ENCODE peak calls at places on chromosome 9, in four cellular contexts. E is aorta, Y is psoas muscle, Q is IMR-90. L is an unnamed sample.

GRCh38 chr9:121445986-121446385 is 53.7 kb downstream of the GGTA1 start:
- DNase-seq in E (no peak), Y (no peak), Q (no peak), L (no peak)

GRCh38 chr9:131731237-131731995 is 8.5 kb downstream of the RAPGEF1 start:
- DNase-seq in E (no peak), Y (no peak), Q (peak; percentile 58), L (no peak)

GRCh38 chr9:69131682-69132081 is 42.4 kb upstream of the TJP2 start:
- DNase-seq in E (no peak), Y (peak; percentile 58), Q (peak; percentile 96), L (no peak)

GRCh38 chr9:87620727-87621322 is 105.1 kb upstream of the CTSL start:
- DNase-seq in E (no peak), Y (no peak), Q (no peak), L (no peak)

GRCh38 chr9:86500667-86501435 is 146.6 kb upstream of the TUT7 start:
- DNase-seq in E (no peak), Y (no peak), Q (peak; percentile 97), L (no peak)

GRCh38 chr9:37455884-37456647 is 9.2 kb downstream of the ZBTB5 start:
- DNase-seq in E (no peak), Y (no peak), Q (no peak), L (no peak)

GRCh38 chr9:22208846-22209585 is 199.9 kb upstream of the CDKN2B start:
- DNase-seq in E (no peak), Y (no peak), Q (no peak), L (no peak)

GRCh38 chr9:116497081-116497480 is 190.0 kb upstream of the TRIM32 start:
- DNase-seq in E (no peak), Y (no peak), Q (no peak), L (no peak)

GRCh38 chr9:8883313-8883712 is 1083.7 kb upstream of the DMAC1 start:
- DNase-seq in E (no peak), Y (no peak), Q (no peak), L (no peak)

GRCh38 chr9:98225015-98225442 is 30.4 kb downstream of the TBC1D2 start:
- DNase-seq in E (peak; percentile 50), Y (no peak), Q (no peak), L (no peak)

GRCh38 chr9:12195456-12195855 is 497.7 kb upstream of the TYRP1 start:
- DNase-seq in E (no peak), Y (no peak), Q (no peak), L (peak; percentile 2)

GRCh38 chr9:126461608-126462007 is 135.0 kb downstream of the MVB12B start:
- DNase-seq in E (no peak), Y (no peak), Q (no peak), L (no peak)

GRCh38 chr9:79799691-79800345 is 228.1 kb downstream of the TLE4 start:
- DNase-seq in E (no peak), Y (no peak), Q (no peak), L (no peak)

GRCh38 chr9:91991621-91992435 is 41.8 kb upstream of the ROR2 start:
- DNase-seq in E (no peak), Y (no peak), Q (no peak), L (no peak)

GRCh38 chr9:7186175-7186574 is 428.4 kb downstream of the KDM4C start:
- DNase-seq in E (no peak), Y (no peak), Q (peak; percentile 37), L (peak; percentile 18)

GRCh38 chr9:26744362-26744965 is 148.1 kb downstream of the CAAP1 start:
- DNase-seq in E (no peak), Y (no peak), Q (peak; percentile 38), L (peak; percentile 9)

GRCh38 chr9:132784286-132784820 is 93.7 kb downstream of the AK8 start:
- DNase-seq in E (no peak), Y (no peak), Q (no peak), L (no peak)

GRCh38 chr9:24479696-24480095 is 66.0 kb downstream of the IZUMO3 start:
- DNase-seq in E (no peak), Y (no peak), Q (no peak), L (no peak)

GRCh38 chr9:121278535-121279169 is 10.7 kb downstream of the GSN start:
- DNase-seq in E (no peak), Y (peak; percentile 73), Q (peak; percentile 99), L (peak; percentile 86)

GRCh38 chr9:98442541-98442940 is 187.1 kb upstream of the TBC1D2 start:
- DNase-seq in E (no peak), Y (no peak), Q (peak; percentile 36), L (no peak)

GRCh38 chr9:31275419-31275818 is 1109.0 kb upstream of the ACO1 start:
- DNase-seq in E (no peak), Y (no peak), Q (no peak), L (no peak)

GRCh38 chr9:29514336-29514735 is 1941.1 kb upstream of the C9orf72 start:
- DNase-seq in E (no peak), Y (peak; percentile 35), Q (no peak), L (no peak)

GRCh38 chr9:21121595-21122251 is 19.9 kb downstream of the IFNW1 start:
- DNase-seq in E (no peak), Y (no peak), Q (no peak), L (no peak)

GRCh38 chr9:104860280-104860679 is 67.7 kb downstream of the ABCA1 start:
- DNase-seq in E (no peak), Y (no peak), Q (peak; percentile 11), L (no peak)

GRCh38 chr9:479951-480350 is 265.3 kb downstream of the DOCK8 start:
- DNase-seq in E (no peak), Y (no peak), Q (no peak), L (no peak)

GRCh38 chr9:105401651-105402050 is 46.2 kb upstream of the FSD1L start:
- DNase-seq in E (no peak), Y (no peak), Q (peak; percentile 61), L (peak; percentile 22)

GRCh38 chr9:98272083-98272482 is 16.6 kb upstream of the TBC1D2 start:
- DNase-seq in E (no peak), Y (no peak), Q (no peak), L (no peak)

GRCh38 chr9:121122450-121123032 is 47.8 kb downstream of the CNTRL start:
- DNase-seq in E (no peak), Y (no peak), Q (no peak), L (peak; percentile 11)

GRCh38 chr9:117779760-117780159 is 75.6 kb downstream of the TLR4 start:
- DNase-seq in E (no peak), Y (no peak), Q (no peak), L (peak; percentile 22)

GRCh38 chr9:94166237-94167054 is 82.2 kb downstream of the PTPDC1 start:
- DNase-seq in E (peak; percentile 98), Y (peak; percentile 99), Q (peak; percentile 99), L (peak; percentile 99)
- H3K4me1 ChIP-seq in E (no peaks in the 10 kb centered on the region), Y (peaks cover 35% of the 10 kb centered on the region), Q (no peaks in the 10 kb centered on the region), L (peaks cover 32% of the 10 kb centered on the region)

DNA sequence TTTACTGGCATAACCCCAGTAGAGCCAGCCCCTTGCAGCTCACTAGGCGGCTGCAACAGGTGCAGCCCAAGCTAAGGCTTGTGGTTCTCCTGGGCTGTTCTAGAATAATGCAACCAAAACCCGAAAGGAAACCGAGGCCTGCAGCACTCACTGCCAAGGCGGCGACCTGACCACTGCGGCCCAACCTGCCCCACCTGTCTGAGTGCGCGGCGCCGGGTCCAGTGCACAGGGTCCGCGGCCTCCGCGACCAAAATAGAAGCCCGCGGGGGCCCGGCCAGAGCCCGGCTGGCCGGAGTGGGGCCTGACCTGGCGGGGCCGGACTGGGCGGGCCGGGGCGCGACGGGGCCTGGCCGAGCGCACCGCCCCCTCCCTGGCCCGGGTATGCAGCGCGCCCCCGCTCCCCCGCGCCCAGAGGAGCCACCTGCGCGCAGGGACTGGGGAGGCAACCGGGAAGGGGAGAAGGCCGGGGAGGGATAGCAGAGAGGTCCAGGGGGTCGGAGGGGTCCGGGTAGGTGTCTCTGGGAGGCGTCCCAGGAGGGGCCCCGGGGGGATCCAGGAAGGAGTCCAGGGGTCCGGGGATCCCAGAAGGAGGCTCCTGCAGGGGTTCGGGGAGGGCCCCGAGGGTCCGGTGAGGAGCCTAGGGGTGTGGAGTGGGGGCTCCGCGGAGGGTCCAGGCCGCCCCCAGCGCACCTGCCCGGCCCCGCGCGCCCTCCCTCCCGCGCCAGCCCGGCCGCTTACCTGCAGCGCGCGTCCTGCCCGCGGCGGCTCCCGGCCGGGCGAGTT is 541 bp downstream of the SEMA4D start:
- DNase-seq in E (peak; percentile 78), Y (no peak), Q (no peak), L (no peak)
- H3K4me3 ChIP-seq in E (peak overlapping the region; percentile 85), Y (peak overlapping the region; percentile 79), Q (peak overlapping the region; percentile 61), L (peak overlapping the region; percentile 76)

GRCh38 chr9:136531186-136531903 is 14.5 kb downstream of the NOTCH1 start:
- DNase-seq in E (no peak), Y (no peak), Q (no peak), L (no peak)
- H3K4me1 ChIP-seq in E (no peaks in the 10 kb centered on the region), Y (peaks cover 43% of the 10 kb centered on the region), Q (peaks cover 2% of the 10 kb centered on the region), L (peaks cover 14% of the 10 kb centered on the region)

GRCh38 chr9:127816362-127816725 is 13.7 kb downstream of the FPGS start:
- DNase-seq in E (no peak), Y (no peak), Q (no peak), L (no peak)

GRCh38 chr9:127816728-127817127 is 14.0 kb downstream of the FPGS start:
- DNase-seq in E (no peak), Y (no peak), Q (no peak), L (no peak)

GRCh38 chr9:127813739-127814226 is 11.1 kb downstream of the FPGS start:
- DNase-seq in E (no peak), Y (no peak), Q (no peak), L (no peak)

GRCh38 chr9:127814619-127815511 is 12.2 kb downstream of the FPGS start:
- DNase-seq in E (no peak), Y (no peak), Q (no peak), L (no peak)

GRCh38 chr9:127815512-127816361 is 13.1 kb downstream of the FPGS start:
- DNase-seq in E (no peak), Y (peak; percentile 62), Q (no peak), L (no peak)
- H3K4me3 ChIP-seq in E (no peak overlapping the region), Y (no peak overlapping the region), Q (no peak overlapping the region), L (no peak overlapping the region)

DNA sequence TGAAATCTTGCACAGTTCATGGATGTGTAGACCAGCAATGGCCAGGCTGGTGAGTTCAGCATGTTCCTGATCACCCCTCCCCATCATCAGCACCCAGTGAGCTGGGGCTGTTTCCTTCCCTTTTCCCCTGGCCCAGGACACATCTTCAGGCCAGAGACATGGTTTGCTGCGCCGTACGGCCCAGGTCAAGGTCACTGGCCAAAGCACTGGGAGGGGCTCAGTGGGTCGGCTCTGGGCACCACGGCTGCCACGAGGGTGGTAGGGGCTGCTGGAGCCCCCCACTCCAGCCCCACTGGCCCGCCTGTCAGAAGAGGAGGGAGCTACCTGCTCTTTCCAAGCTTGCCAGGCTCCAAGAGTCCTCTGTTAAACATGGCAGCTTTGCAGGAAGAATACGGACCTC is 55.9 kb downstream of the SEMA4D start:
- DNase-seq in E (no peak), Y (no peak), Q (no peak), L (no peak)
- H3K4me1 ChIP-seq in E (no peaks in the 10 kb centered on the region), Y (peaks cover 58% of the 10 kb centered on the region), Q (peaks cover 10% of the 10 kb centered on the region), L (no peaks in the 10 kb centered on the region)

GRCh38 chr9:93346240-93347112 is 105.0 kb upstream of the FAM120A start:
- DNase-seq in E (no peak), Y (no peak), Q (no peak), L (no peak)
- H3K4me3 ChIP-seq in E (peak overlapping the region; percentile 39), Y (peak overlapping the region; percentile 64), Q (no peak overlapping the region), L (no peak overlapping the region)

GRCh38 chr9:113652355-113653152 is 189.0 kb downstream of the RGS3 start:
- DNase-seq in E (no peak), Y (no peak), Q (no peak), L (no peak)

GRCh38 chr9:113654605-113655193 is 191.2 kb downstream of the RGS3 start:
- DNase-seq in E (peak; percentile 88), Y (peak; percentile 81), Q (no peak), L (no peak)

GRCh38 chr9:113651896-113652295 is 188.4 kb downstream of the RGS3 start:
- DNase-seq in E (no peak), Y (no peak), Q (no peak), L (no peak)

GRCh38 chr9:113656771-113657670 is 193.5 kb downstream of the RGS3 start:
- DNase-seq in E (no peak), Y (no peak), Q (no peak), L (no peak)

GRCh38 chr9:113653746-113654604 is 190.4 kb downstream of the RGS3 start:
- DNase-seq in E (no peak), Y (no peak), Q (no peak), L (no peak)
- H3K4me1 ChIP-seq in E (no peaks in the 10 kb centered on the region), Y (peaks cover 21% of the 10 kb centered on the region), Q (peaks cover 15% of the 10 kb centered on the region), L (peaks cover 4% of the 10 kb centered on the region)

L was measured in A673.